ENCODE peak calls at places on chromosomes 11 and 22, in six cellular contexts. M, P, E, A, T and N are unnamed samples.

GRCh38 chr11:1392111-1392510 is 2.4 kb downstream of the BRSK2 start:
- DNase-seq in E (no peak), M (no peak), A (no peak), P (no peak), T (no peak), N (no peak)

GRCh38 chr22:29689201-29689871 is 30.5 kb upstream of the CABP7 start:
- DNase-seq in T (no peak), P (no peak), E (no peak), M (peak; percentile 88), A (no peak), N (no peak)

GRCh38 chr11:12467610-12468009 is 90.2 kb downstream of the PARVA start:
- DNase-seq in M (no peak), A (no peak), E (no peak), T (no peak), P (no peak), N (no peak)

GRCh38 chr11:75771646-75772410 is 3.2 kb downstream of the DGAT2 start:
- DNase-seq in E (peak; percentile 91), A (no peak), M (no peak), T (peak; percentile 85), P (peak; percentile 18), N (no peak)

GRCh38 chr11:123742334-123742733 is 874 bp upstream of the ZNF202 start:
- DNase-seq in P (no peak), T (no peak), A (no peak), E (no peak), M (no peak), N (no peak)

GRCh38 chr22:39545310-39546063 is 12.9 kb upstream of the RPS19BP1 start:
- DNase-seq in T (no peak), M (peak; percentile 68), E (no peak), A (no peak), P (no peak), N (no peak)

GRCh38 chr11:87369888-87370287 is 332.2 kb downstream of the TMEM135 start:
- DNase-seq in M (no peak), E (no peak), P (no peak), T (no peak), A (no peak), N (no peak)

GRCh38 chr22:37314315-37315046 is 32.2 kb downstream of the CYTH4 start:
- DNase-seq in A (no peak), M (no peak), T (no peak), E (no peak), P (no peak), N (no peak)

GRCh38 chr22:23841736-23842404 is 3.1 kb upstream of the DERL3 start:
- DNase-seq in A (no peak), M (no peak), T (no peak), E (no peak), P (no peak), N (no peak)

GRCh38 chr22:43996170-43996980 is 27.7 kb upstream of the PARVB start:
- DNase-seq in E (no peak), P (no peak), T (no peak), M (no peak), A (peak; percentile 83), N (no peak)

GRCh38 chr22:29663230-29663826 is 56.5 kb upstream of the CABP7 start:
- DNase-seq in A (no peak), T (peak; percentile 59), M (no peak), P (peak; percentile 1), E (no peak), N (no peak)

GRCh38 chr11:69705246-69705856 is 1.5 kb upstream of the FGF19 start:
- DNase-seq in A (no peak), E (no peak), P (no peak), M (peak; percentile 94), T (no peak), N (no peak)

GRCh38 chr11:108228236-108228635 is 5.4 kb downstream of the ATM start:
- DNase-seq in T (no peak), M (no peak), P (no peak), E (no peak), A (no peak), N (no peak)

GRCh38 chr22:48936391-48936790 is 891.3 kb downstream of the BRD1 start:
- DNase-seq in T (no peak), P (no peak), M (no peak), A (no peak), E (no peak), N (no peak)

GRCh38 chr11:69173326-69173725 is 17.6 kb downstream of the SMIM38 start:
- DNase-seq in T (no peak), E (no peak), A (no peak), P (no peak), M (no peak), N (no peak)

GRCh38 chr11:134511255-134511654 is 99.2 kb upstream of the B3GAT1 start:
- DNase-seq in A (no peak), T (no peak), E (no peak), M (no peak), P (no peak), N (no peak)

GRCh38 chr11:43289368-43289767 is 22.4 kb upstream of the API5 start:
- DNase-seq in M (no peak), P (no peak), E (no peak), T (no peak), A (no peak), N (no peak)

GRCh38 chr11:64874308-64874707 is 4.1 kb downstream of the EHD1 start:
- DNase-seq in P (no peak), T (peak; percentile 47), M (no peak), E (no peak), A (peak; percentile 85), N (no peak)

GRCh38 chr11:11078344-11078743 is 220.5 kb upstream of the ZBED5 start:
- DNase-seq in T (peak; percentile 28), P (no peak), A (no peak), M (no peak), E (peak; percentile 23), N (no peak)

DNA sequence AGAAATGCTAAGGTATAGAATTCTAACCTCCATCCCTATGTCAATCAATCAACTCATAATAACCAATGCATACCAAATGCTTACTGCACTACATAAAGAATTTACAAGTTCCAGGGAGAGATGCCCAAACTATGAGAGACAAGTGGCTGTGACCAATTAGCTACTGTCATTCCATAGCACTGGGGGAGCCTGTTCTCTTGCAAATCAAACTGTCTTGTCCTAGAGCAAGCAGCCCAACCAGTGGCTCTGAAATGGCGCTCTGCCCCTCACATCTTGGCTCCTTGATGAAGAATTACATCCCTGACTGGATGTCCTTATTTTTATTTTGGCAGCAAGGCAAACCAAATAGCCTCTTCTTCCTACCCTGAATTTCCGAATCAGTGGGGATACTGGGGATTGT is 272.4 kb upstream of the SYN3 start:
- DNase-seq in P (no peak), T (no peak), E (no peak), A (no peak), M (no peak), N (no peak)
- H3K4me3 ChIP-seq in P (no peak overlapping the region), T (no peak overlapping the region), E (no peak overlapping the region), A (no peak overlapping the region), M (no peak overlapping the region), N (no peak overlapping the region)

DNA sequence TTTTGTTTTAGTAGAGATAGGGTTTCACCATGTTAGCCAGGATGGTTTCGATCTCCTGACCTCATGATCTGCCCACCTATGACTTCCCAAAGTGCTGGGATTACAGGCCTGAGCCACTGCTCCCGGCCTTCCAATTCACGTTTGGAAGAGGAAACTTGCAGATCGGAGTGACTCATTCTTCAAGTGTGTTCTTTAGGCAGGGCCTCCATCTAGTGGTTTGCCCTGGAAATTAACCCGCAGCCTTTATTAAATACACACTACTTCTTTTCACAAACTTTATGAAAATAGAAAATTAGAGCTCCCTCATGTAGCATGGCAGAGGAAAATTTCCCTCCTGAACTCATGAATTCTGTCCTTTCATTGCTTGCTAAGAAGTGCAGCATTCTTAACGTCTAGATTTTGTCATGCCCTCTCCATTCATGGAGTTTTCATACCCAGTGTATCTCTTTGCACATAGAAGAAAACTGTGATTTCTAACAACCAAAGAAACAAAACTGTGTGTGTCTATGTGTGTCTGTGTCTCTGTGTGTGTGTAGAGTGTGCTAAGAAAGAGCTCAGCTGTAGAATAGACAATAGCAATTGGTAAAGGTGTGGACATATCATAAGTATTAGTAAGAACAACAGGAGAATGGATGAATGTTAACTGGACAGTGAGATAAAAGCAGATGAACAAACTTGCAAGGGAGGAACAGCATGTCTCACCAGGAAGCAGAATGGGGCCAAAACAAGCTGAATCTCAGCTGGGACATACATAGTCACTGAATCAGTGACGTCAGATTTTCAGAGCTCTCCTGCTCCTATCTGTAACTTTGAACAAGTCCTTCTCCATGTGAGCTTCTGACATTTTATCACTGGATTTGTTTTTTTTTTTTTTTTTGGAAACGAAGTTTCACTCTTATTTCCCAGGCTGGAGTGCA is 118.4 kb downstream of the BBOX1 start:
- DNase-seq in M (peak; percentile 94), T (peak; percentile 81), A (no peak), E (peak; percentile 76), P (peak; percentile 48), N (peak; percentile 29)
- TF ChIP-seq CTCF in M (peak; percentile 99), T (peak; percentile 94), A (peak; percentile 88), E (peak; percentile 77), P (peak; percentile 89), N (peak; percentile 75)

DNA sequence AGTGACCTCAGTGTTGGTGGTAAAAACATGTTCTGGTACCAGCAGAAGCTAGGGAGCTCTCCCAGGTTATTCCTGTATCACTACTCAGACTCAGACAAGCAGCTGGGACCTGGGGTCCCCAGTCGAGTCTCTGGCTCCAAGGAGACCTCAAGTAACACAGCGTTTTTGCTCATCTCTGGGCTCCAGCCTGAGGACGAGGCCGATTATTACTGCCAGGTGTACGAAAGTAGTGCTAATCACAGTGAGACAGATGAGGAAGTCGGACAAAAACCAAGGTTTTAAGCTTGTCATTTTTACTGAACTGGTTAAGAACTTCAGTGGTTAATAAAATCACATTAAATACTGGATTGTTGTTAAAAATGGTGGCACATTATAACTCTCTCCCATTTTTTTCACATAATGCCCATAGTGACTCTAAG is 42.7 kb upstream of the VPREB1 start:
- DNase-seq in A (no peak), P (no peak), M (no peak), T (no peak), E (no peak), N (no peak)
- H3K27me3 ChIP-seq in A (no peaks in the 10 kb centered on the region), P (peaks cover 26% of the 10 kb centered on the region), M (peaks cover 75% of the 10 kb centered on the region), T (peaks cover 51% of the 10 kb centered on the region), E (peaks cover 18% of the 10 kb centered on the region), N (peaks cover 19% of the 10 kb centered on the region)

DNA sequence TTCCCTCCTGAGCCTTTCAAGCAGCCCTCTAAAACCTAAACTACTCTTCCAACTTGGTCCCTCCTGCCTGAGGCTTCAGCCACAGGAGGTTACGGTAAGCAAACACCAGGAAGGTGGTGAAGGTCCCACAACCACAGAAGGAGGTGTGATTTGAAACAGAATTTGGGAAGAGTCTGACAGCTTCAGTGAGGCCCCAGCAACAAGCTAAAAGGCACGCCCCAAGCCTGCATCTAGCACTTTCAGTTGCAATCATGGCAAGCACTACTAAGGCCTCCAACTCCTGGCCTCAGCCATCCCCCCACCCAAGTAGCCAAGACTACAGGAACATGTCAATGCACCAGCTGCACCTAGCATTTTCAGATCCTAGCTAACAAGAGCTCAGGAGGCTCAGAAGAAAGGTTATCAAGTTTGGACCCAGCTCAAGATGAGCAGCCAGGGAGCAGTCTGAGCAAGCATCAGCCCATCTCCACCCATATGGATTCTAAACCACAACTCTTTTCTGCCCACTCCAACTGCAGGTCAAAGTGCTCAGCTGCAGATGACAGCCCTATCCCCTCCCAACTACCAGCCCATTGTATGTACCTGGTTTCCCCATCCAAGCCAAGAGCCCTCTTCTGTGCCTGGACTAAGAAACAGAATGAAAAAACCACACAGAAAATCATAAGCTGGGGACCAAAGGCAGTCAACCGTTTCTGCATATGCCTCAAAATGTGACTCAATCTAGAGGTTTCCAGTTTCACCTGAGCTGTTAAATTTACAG is 10.4 kb upstream of the AHNAK start:
- DNase-seq in P (no peak), M (no peak), T (peak; percentile 11), A (peak; percentile 56), E (peak; percentile 55), N (no peak)
- H3K4me3 ChIP-seq in P (no peak overlapping the region), M (no peak overlapping the region), T (no peak overlapping the region), A (peak overlapping the region; percentile 5), E (peak overlapping the region; percentile 1), N (no peak overlapping the region)